ENCODE peak calls at places on chromosomes 6 and 20, in eight cellular contexts. I is PC-9; R is colonic mucosa; D is tibial artery; A is psoas muscle; H is fibroblast of lung; K is IMR-90; M is CD8-positive, alpha-beta T cell. W is an unnamed sample. For H3K36me3, the result is how much of the 10 kb centered on the place peaks cover.

GRCh38 chr20:57205625-57206219 is 60.7 kb downstream of the BMP7 start:
- DNase-seq in K (peak), I (peak), A (peak), M (no peak), H (peak), D (no peak), R (no peak), W (no peak)

GRCh38 chr20:59253325-59253724 is 47.1 kb upstream of the EDN3 start:
- DNase-seq in R (no peak), M (no peak), D (no peak), K (no peak), I (no peak), A (no peak), H (no peak), W (no peak)

GRCh38 chr6:100335999-100336398 is 128.7 kb downstream of the SIM1 start:
- DNase-seq in D (no peak), R (no peak), K (no peak), H (no peak), I (no peak), A (no peak), M (no peak), W (no peak)

GRCh38 chr20:23691675-23692074 is 2.8 kb upstream of the CST4 start:
- DNase-seq in K (peak), M (no peak), D (no peak), I (no peak), H (no peak), A (no peak), R (no peak), W (no peak)

GRCh38 chr6:154343473-154344308 is 12.9 kb downstream of the IPCEF1 start:
- DNase-seq in A (no peak), M (no peak), H (peak), K (peak), I (peak), D (no peak), R (peak), W (peak)

GRCh38 chr6:89146748-89147715 is 1.2 kb downstream of the PM20D2 start:
- DNase-seq in R (no peak), I (no peak), K (peak), A (no peak), H (peak), D (no peak), M (no peak), W (no peak)

GRCh38 chr20:63232235-63233060 is 3.3 kb upstream of the BIRC7 start:
- DNase-seq in M (no peak), D (no peak), I (peak), K (peak), H (peak), R (no peak), A (no peak), W (no peak)

GRCh38 chr20:46312075-46312944 is 4.0 kb upstream of the CDH22 start:
- DNase-seq in R (no peak), I (no peak), H (no peak), K (no peak), D (no peak), M (no peak), A (no peak), W (no peak)

GRCh38 chr20:34538671-34539123 is 19.8 kb upstream of the MAP1LC3A start:
- DNase-seq in I (peak), R (peak), A (peak), H (peak), M (no peak), K (peak), D (no peak), W (no peak)

GRCh38 chr20:10982692-10983091 is 308.9 kb upstream of the JAG1 start:
- DNase-seq in H (peak), D (peak), M (no peak), K (peak), I (peak), R (peak), A (peak), W (no peak)

GRCh38 chr6:158358450-158359077 is 46.3 kb downstream of the TULP4 start:
- DNase-seq in H (no peak), A (no peak), K (no peak), M (no peak), D (no peak), R (peak), I (no peak), W (no peak)

GRCh38 chr20:46343358-46344357 is 35.4 kb upstream of the CDH22 start:
- DNase-seq in K (no peak), A (no peak), D (no peak), H (no peak), M (no peak), I (no peak), R (no peak), W (no peak)

GRCh38 chr6:69729870-69730449 is 66.8 kb downstream of the LMBRD1 start:
- DNase-seq in K (peak), I (no peak), A (no peak), D (no peak), M (no peak), H (peak), R (no peak), W (no peak)

DNA sequence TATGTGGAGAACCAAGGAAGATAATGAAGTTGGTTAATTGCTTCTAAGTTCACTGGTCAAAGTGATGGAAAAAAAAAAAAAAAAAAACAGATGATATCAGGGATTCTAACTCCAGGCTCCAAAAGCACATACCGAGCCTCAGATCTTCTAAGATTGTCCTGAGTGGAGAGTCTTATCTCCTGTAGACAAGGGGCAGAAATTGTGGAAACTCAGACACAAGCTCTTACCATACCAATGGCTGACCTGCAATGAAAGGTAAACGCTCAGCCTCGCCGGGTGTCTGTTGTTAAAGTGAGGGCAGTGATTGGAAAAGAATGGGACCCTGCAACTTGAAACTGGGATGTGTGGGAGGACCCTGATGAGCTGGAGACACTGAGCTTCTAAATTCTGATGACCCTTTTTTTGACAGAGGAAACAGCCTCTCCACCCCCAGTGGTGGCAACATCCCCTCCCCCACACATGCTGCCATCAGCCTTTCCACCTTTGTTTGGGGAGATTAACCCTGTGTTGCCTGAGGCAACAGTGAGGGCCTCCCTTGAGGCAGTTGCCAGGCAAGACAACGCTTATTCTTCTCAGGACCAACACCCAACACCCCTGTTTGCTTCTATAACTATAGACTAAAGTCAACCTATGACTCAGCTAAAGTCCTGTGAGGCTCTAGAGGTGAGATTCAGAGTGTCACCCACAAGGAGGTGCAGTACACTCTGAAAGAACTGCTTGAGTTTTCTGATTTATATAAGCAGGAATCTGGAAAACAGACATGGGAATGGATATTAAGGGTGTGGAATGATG is 154.0 kb downstream of the THBS2 start:
- DNase-seq in H (peak), R (no peak), I (no peak), A (no peak), D (no peak), M (no peak), K (peak), W (peak)
- TF ChIP-seq CTCF in H (no peak), R (no peak), I (no peak), A (no peak), D (no peak), M (no peak), K (peak), W (no peak)

GRCh38 chr6:16146527-16146955 is 17.7 kb downstream of the MYLIP start:
- DNase-seq in A (no peak), I (no peak), D (no peak), H (peak), K (no peak), M (no peak), R (no peak), W (no peak)

GRCh38 chr6:16146028-16146427 is 17.1 kb downstream of the MYLIP start:
- DNase-seq in I (no peak), R (no peak), K (no peak), H (no peak), M (no peak), D (no peak), A (no peak), W (no peak)

GRCh38 chr6:16150098-16150497 is 21.2 kb downstream of the MYLIP start:
- DNase-seq in R (no peak), K (no peak), I (no peak), D (no peak), M (no peak), H (no peak), A (no peak), W (no peak)

GRCh38 chr6:16149305-16149704 is 20.4 kb downstream of the MYLIP start:
- DNase-seq in I (no peak), A (no peak), M (no peak), D (no peak), K (no peak), H (no peak), R (no peak), W (no peak)

GRCh38 chr6:16148498-16148897 is 19.6 kb downstream of the MYLIP start:
- DNase-seq in M (no peak), D (no peak), I (no peak), A (no peak), H (no peak), K (no peak), R (peak), W (no peak)
- H3K36me3 ChIP-seq in M (under half), D (half or more), I (under half), A (half or more), H (under half), K (under half), R (under half), W (under half)

DNA sequence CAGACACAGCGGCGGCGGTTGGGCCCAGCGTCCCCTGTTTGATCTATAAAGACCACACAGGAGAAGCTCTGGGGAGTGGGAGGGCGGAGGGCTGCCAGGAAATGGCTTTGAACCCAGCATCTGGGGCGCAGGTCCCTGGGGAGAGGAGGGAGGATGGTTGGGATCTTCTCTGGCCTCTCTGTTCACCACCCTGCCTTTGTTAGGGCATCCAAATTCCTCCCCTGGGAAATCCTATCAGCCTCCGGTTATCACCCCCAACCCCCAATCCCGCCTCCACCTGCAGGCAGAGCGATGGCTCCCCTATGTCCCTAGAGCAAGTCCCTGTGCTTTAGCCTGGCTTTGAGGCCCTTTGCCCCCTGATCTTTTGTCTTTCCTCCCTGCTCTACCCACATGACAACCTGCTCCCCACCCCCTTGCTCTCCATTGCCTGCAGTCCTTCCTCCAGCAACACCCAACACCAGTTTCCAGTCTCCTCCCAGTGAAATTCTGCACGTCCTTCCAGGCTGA is 7.1 kb downstream of the XKR7 start:
- DNase-seq in H (no peak), R (no peak), D (no peak), M (no peak), A (no peak), I (no peak), K (no peak), W (no peak)
- H3K4me3 ChIP-seq in H (no peak), R (no peak), D (no peak), M (no peak), A (no peak), I (no peak), K (no peak), W (no peak)

DNA sequence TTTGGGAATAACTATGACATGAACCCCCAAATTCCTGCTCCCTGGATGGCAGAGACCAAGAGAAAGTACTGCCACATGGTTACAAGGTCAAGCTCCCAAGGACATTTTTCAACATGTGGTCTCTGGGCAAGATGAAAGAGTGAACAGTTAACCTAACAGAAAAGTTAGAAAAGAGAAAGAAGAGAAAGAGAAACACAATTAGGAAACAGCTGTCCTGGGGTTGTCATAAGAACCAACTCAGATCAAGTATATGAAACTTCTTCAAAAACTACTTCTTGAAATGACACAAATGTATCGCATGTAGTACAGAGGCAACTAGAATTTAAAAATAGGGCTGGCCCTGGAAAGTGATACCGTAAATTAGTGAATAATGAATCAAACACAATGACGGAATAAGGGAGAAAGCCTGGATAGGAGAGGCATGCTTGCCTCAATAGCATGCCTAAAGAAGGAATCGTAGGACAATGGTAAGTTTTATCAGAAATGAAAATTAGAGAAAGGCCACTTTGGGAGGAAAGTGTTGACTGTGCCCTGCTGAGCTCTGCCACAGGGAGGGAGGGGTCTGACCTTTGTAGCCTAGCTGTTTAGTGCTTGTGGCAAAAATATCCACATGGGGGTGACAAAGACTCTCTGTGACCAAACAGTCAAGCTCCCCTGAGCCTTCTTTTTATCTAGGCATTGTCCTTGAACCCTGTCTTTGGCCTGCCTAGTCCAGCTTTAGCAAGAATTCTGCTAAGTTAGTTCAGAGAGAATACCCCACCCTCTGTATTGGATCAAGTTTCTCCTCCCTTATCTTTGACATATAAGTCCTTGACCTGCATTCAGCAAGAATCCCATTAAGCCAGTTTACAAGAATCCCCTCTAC is 4.3 kb upstream of the DCBLD1 start:
- DNase-seq in M (no peak), A (no peak), H (no peak), D (no peak), K (no peak), I (no peak), R (peak), W (no peak)
- TF ChIP-seq CTCF in M (no peak), A (peak), H (no peak), D (no peak), K (peak), I (no peak), R (no peak), W (peak)

GRCh38 chr6:20678831-20679352 is 144.6 kb downstream of the CDKAL1 start:
- DNase-seq in A (no peak), D (no peak), I (no peak), M (no peak), R (no peak), K (peak), H (no peak), W (no peak)

GRCh38 chr6:20686142-20686541 is 151.9 kb downstream of the CDKAL1 start:
- DNase-seq in A (no peak), D (no peak), K (no peak), I (no peak), R (no peak), H (no peak), M (no peak), W (no peak)

GRCh38 chr6:20680697-20681165 is 146.5 kb downstream of the CDKAL1 start:
- DNase-seq in I (no peak), R (no peak), H (no peak), M (no peak), D (no peak), K (peak), A (no peak), W (no peak)

GRCh38 chr6:20684474-20684873 is 150.2 kb downstream of the CDKAL1 start:
- DNase-seq in I (no peak), H (no peak), R (no peak), A (no peak), M (no peak), D (no peak), K (no peak), W (no peak)

GRCh38 chr6:20681243-20681684 is 147.0 kb downstream of the CDKAL1 start:
- DNase-seq in H (no peak), I (no peak), D (no peak), R (no peak), K (no peak), A (no peak), M (no peak), W (no peak)
- H3K36me3 ChIP-seq in H (under half), I (under half), D (under half), R (under half), K (under half), A (under half), M (under half), W (under half)

DNA sequence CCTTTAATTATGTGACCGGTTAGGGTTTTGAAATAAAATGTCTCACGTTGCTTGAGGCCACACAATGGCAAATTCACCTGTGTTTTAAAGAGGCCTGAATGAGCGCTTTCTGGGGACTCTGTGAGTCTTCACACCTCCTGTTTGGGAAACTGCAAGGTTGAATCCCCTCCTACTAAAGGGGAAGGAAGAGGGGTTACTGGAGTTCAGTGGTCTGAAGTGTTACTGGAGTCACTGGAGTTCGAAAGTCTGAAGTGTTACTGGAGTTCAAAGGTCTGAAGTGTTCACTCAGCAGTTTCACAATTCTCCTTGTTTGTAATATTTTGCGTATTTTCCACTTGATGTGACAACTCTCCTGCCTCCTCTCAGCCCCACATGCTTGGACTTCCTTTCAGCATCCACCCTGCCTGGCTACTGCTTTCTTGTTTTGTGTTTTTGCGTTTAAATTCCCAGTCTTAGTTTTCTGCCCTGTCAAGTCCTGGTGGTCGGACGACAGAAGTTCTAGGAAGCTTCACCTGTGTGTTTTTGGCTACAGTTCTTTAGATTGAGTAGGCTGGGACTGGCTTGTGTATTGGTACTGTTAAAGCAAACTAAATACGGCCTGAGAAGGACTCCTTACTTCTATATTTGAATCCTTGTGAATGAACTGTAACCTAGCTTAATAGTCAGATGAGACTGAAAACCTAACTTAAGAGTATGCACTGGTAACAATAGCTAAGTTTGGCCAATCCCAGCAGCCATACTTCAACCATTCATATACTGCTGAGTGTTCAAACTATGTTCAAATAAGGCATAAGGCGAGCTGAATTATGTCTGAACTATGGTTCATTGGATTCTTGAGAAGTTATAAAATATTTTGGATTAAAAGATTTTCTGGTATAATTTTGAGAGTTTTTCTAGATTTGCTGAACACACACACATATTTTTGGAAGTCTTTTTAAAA is 2.0 kb downstream of the SMPDL3A start:
- DNase-seq in M (no peak), A (no peak), H (peak), R (peak), D (no peak), I (no peak), K (peak), W (no peak)
- H3K4me3 ChIP-seq in M (no peak), A (peak), H (peak), R (peak), D (no peak), I (peak), K (peak), W (peak)

DNA sequence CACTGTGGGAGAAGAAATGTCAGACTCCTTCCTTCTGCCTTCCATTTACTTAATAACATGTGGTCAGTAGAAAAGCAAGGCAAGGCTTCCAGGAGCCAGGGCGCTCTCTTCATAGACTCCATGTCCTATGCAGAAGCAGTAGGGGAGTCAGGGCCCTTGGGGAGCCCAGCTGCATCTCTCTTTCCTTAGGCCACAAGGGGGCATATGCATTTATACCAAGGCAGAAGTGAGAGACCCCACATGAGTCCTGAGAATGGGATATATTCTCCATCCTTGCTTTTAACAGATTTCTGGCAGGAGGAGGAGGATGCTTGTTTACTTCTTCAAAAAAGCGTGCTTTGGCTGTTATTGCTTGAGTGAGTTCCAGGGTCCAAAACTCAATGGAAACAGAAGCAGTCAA is 198.5 kb downstream of the HIVEP2 start:
- DNase-seq in I (no peak), A (no peak), R (no peak), K (peak), D (no peak), M (peak), H (peak), W (no peak)
- TF ChIP-seq CTCF in I (no peak), A (peak), R (peak), K (peak), D (no peak), M (peak), H (peak), W (peak)